ENCODE peak calls at places on chromosome 15, in eight cellular contexts. J is A549, V is AG04450, G is Peyer's patch, R is heart right ventricle, Y is endodermal cell, L is cardiac muscle cell, O is right lobe of liver. S is an unnamed sample. For H3K9me3, the result is how much of the 10 kb centered on the place peaks cover.

GRCh38 chr15:41435037-41435786 is 18.3 kb downstream of the RTF1 start:
- DNase-seq in L (no peak), J (no peak), Y (no peak), R (no peak), O (no peak), V (no peak), G (no peak), S (no peak)

GRCh38 chr15:29859981-29860745 is 37.9 kb upstream of the TJP1 start:
- DNase-seq in G (no peak), J (no peak), O (no peak), L (peak), Y (no peak), R (no peak), V (peak), S (no peak)

GRCh38 chr15:83012038-83012490 is 625 bp upstream of the C15orf40 start:
- DNase-seq in O (no peak), Y (no peak), L (no peak), V (no peak), J (no peak), G (no peak), R (no peak), S (no peak)

GRCh38 chr15:29115093-29115991 is 154.3 kb downstream of the NSMCE3 start:
- DNase-seq in Y (peak), G (no peak), J (peak), L (peak), V (no peak), R (no peak), O (no peak), S (no peak)

GRCh38 chr15:88861621-88862020 is 33.7 kb downstream of the HAPLN3 start:
- DNase-seq in G (no peak), O (no peak), R (no peak), Y (no peak), V (no peak), J (no peak), L (no peak), S (no peak)

GRCh38 chr15:36401586-36401966 is 177.8 kb upstream of the CDIN1 start:
- DNase-seq in L (peak), O (no peak), R (no peak), J (no peak), V (no peak), Y (no peak), G (no peak), S (no peak)

GRCh38 chr15:62578548-62578947 is 413.5 kb upstream of the C2CD4B start:
- DNase-seq in G (peak), R (no peak), L (no peak), V (no peak), J (no peak), O (no peak), Y (no peak), S (peak)

GRCh38 chr15:39657714-39658113 is 76.8 kb downstream of the THBS1 start:
- DNase-seq in G (no peak), R (no peak), V (peak), L (peak), J (no peak), O (no peak), Y (no peak), S (no peak)

GRCh38 chr15:77076325-77076915 is 5.5 kb upstream of the TSPAN3 start:
- DNase-seq in G (no peak), O (no peak), L (peak), R (no peak), V (no peak), Y (no peak), J (no peak), S (no peak)

DNA sequence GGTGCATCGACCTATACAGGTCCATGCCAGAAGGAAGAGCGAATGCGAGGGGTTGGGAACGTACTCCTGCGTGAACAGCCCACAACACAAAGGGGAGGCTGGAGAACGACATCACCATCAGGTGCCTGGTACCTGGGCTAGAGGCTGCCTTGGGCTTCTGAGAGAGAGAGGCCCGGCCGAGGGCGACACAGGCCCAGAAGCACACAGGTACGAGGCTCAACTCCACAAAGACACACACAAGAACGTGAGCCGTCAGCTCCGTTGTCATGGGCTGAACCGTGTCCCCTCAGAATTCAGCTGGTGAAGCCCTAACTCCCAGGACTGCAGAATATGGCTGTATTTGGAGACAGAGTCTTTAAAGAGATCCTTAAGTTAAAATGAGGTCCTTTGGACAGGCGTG is 134.3 kb downstream of the ATP10A start:
- DNase-seq in J (no peak), O (peak), R (no peak), L (no peak), V (no peak), G (no peak), Y (no peak), S (no peak)
- H3K9me3 ChIP-seq in J (under half), O (under half), R (under half), L (under half), V (under half), G (under half), Y (under half), S (under half)

DNA sequence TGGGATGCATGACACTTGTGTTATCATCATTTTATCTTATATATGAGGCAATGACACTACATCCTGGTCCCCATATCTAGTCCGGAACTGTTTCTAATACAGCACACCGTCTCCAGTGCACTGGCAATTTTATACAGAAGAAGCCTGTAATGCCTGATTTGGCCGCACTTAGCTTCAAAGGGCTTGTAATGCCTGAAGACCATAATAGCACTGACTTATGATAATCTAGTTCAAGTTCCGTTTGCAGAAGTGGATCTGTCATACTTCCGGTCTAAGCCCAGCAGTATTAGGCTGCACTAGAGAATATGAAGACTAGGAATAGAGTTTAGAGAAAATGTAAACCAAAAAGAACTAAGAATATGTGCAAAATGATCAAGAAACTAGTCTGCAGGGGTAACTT is 1.3 kb downstream of the BNIP2 start:
- DNase-seq in Y (no peak), J (no peak), V (no peak), G (no peak), O (no peak), R (no peak), L (peak), S (peak)
- H3K4me3 ChIP-seq in Y (peak), J (peak), V (peak), G (peak), O (peak), R (peak), L (peak), S (peak)

GRCh38 chr15:31453558-31454318 is 127.1 kb downstream of the KLF13 start:
- DNase-seq in V (no peak), O (no peak), Y (peak), R (no peak), L (no peak), G (peak), J (no peak), S (no peak)
- TF ChIP-seq CTCF in V (no peak), O (no peak), Y (no peak), R (no peak), L (no peak), G (no peak), J (no peak), S (no peak)

GRCh38 chr15:75905231-75905630 is 1.6 kb downstream of the FBXO22 start:
- DNase-seq in Y (no peak), L (no peak), G (no peak), O (no peak), R (no peak), J (no peak), V (no peak), S (no peak)
- H3K9me3 ChIP-seq in Y (under half), L (under half), G (under half), O (under half), R (under half), J (under half), V (under half), S (under half)

DNA sequence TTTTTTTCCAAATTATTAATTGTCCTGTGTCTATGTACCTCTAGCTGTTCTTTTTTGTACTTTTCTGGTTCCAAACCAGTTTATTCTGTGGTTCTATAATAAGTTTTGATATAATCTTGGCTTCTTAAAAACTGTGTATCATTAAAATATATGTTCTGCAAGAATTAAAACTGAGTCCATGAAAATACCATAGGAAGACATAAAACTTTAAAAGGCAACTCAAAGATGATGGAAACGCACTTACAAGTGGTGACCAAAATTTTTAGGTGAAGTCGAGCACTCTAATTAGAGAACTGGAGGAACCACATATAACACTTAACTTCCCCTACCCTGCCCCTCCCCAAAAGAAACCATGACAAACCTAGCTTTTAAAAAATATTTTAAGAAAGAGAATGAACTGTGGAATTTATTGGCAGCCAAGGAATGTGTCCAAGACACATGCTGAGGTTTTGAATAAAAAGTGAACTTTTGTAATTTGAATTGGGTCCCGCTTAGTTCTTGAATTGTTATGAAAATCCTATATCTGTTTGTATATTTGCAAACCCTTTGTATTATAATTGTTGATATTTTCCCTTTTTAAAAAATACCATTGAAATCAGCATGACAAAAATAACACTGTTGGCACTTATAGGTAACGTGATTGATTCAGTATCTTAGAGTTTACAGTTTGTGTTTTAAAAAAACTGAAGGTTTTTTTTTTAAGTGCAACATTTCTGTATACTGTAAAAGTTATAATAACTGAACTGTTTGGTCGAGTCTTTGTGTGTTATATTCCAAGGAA is 7.7 kb downstream of the NR2F2 start:
- DNase-seq in L (peak), Y (no peak), V (no peak), J (no peak), G (no peak), O (no peak), R (no peak), S (no peak)
- H3K4me3 ChIP-seq in L (no peak), Y (no peak), V (peak), J (peak), G (peak), O (peak), R (peak), S (no peak)

GRCh38 chr15:58015565-58015964 is 49.9 kb downstream of the ALDH1A2 start:
- DNase-seq in L (no peak), Y (no peak), J (no peak), R (no peak), G (no peak), O (no peak), V (no peak), S (no peak)
- TF ChIP-seq CTCF in L (no peak), Y (no peak), J (no peak), R (no peak), G (no peak), O (no peak), V (no peak), S (no peak)

GRCh38 chr15:65287515-65287845 is 797 bp upstream of the PARP16 start:
- DNase-seq in L (no peak), O (no peak), G (no peak), R (no peak), J (no peak), Y (no peak), V (no peak), S (no peak)
- H3K9me3 ChIP-seq in L (under half), O (under half), G (under half), R (under half), J (under half), Y (under half), V (under half), S (under half)

GRCh38 chr15:25056484-25057429 is 102.0 kb downstream of the SNRPN start:
- DNase-seq in L (no peak), V (no peak), G (peak), J (no peak), Y (peak), R (no peak), O (peak), S (no peak)

GRCh38 chr15:25054329-25054728 is 99.5 kb downstream of the SNRPN start:
- DNase-seq in O (no peak), G (no peak), V (no peak), L (no peak), J (no peak), R (no peak), Y (peak), S (no peak)

GRCh38 chr15:25057574-25057973 is 102.8 kb downstream of the SNRPN start:
- DNase-seq in Y (peak), L (no peak), O (no peak), V (no peak), G (no peak), J (no peak), R (no peak), S (no peak)

GRCh38 chr15:25054943-25055342 is 100.2 kb downstream of the SNRPN start:
- DNase-seq in G (no peak), R (no peak), O (no peak), Y (no peak), V (no peak), J (no peak), L (no peak), S (no peak)

DNA sequence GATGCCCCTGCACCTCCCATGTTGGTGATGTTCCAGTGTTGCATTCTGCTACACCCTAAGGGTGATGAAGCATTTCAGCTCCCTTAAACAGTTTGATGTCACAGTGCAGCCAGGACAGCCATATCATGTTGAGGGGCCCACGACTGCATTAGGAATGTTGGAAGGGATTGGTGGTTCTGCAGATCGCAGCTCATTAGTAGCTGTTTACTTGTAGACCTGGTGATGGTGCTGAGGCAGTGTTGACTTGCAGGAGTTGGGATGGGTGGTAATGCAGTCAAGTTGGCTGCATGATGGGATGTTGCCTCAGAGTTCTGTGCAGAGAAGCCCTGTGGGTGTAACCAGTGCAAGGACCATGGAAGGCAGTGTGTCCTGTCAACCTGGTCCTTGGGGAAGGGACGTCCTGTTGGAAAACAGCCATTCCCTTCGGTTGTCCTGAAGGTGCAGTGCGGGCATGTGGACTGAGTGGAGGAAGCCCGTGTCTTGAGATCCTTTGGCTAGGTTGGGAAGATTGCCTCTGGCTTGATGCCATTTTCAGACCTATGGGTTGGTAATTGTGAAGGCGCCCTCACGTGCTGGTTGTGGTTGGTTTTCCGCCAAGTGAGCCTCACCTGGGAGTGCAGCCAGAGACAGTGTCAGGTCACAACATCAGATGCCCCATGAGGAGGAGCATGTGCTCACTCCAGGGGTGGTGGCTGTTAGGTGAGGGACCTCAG is 100.7 kb downstream of the SNRPN start:
- DNase-seq in J (no peak), L (no peak), Y (peak), R (no peak), G (no peak), O (peak), V (no peak), S (no peak)
- H3K4me3 ChIP-seq in J (no peak), L (no peak), Y (peak), R (no peak), G (no peak), O (no peak), V (no peak), S (no peak)

GRCh38 chr15:60594071-60594470 is 115.1 kb upstream of the ICE2 start:
- DNase-seq in R (no peak), J (no peak), L (no peak), G (no peak), Y (no peak), O (no peak), V (no peak), S (no peak)

GRCh38 chr15:60592386-60593339 is 113.7 kb upstream of the ICE2 start:
- DNase-seq in V (no peak), J (peak), G (peak), Y (peak), R (peak), O (peak), L (peak), S (peak)

GRCh38 chr15:60589728-60590127 is 110.8 kb upstream of the ICE2 start:
- DNase-seq in G (no peak), R (no peak), V (no peak), J (no peak), L (no peak), O (no peak), Y (no peak), S (no peak)

GRCh38 chr15:60590935-60591490 is 112.1 kb upstream of the ICE2 start:
- DNase-seq in G (peak), R (peak), L (peak), O (peak), J (peak), V (no peak), Y (peak), S (peak)

DNA sequence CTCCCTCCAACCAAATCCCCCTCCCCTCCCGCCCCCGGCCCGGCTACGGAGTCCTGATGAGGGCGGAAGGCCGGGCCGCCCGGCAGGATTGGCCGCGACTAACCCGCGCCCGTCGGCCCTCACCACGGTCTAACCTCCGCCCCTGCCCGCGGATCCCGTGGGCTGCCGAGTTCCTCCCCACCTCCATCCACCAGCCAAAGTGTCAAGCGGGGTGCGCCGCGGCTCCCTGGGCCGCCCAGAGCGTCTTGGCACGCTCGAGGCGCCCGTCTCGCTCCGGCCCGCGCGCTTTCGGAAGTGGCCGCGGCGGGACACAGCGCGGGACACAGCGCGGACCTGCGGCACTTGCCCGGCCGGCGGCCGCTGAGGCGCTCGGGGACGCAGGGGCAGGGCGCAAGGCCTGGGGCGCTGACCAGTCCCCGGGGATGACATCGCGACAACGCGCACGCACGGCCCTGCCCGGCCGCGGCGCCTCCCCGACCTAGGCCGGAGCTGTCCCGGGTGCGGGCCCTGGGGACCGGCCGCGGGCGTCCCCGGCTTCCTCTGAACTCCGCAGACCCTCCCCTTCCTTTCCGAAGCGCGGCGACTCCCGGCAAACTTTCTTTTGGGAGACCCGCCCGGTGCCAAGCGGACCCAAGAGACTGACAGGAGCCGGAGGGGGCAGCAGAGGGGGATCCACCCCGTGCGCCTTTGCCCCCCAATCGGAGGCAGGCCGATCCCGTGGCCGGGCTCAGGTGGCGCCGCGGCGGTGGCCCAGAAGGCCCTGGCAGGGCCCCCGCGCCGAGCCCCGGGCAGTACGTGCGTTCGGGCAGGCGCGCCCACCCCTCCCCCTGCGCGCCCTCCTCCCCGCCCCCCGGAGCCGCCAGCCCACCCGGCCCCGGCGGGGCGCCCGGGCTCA is 112.8 kb upstream of the ICE2 start:
- DNase-seq in O (peak), J (peak), Y (peak), G (peak), R (peak), V (no peak), L (peak), S (peak)
- TF ChIP-seq CTCF in O (no peak), J (no peak), Y (peak), G (no peak), R (no peak), V (no peak), L (no peak), S (no peak)

GRCh38 chr15:31098491-31098917 is 3.0 kb downstream of the TRPM1 start:
- DNase-seq in Y (no peak), J (no peak), O (no peak), R (no peak), G (no peak), V (no peak), L (no peak), S (no peak)
- H3K9me3 ChIP-seq in Y (under half), J (under half), O (under half), R (under half), G (under half), V (under half), L (under half), S (under half)

S was measured in mucosa of descending colon.